ENCODE peak calls at places on chromosome 21, in four cellular contexts. A is lower lobe of right lung, H is BE2C, S is foreskin fibroblast. E is an unnamed sample.
A peak's percentile ranks its signal among the peaks of the same experiment; 100 is the strongest.

GRCh38 chr21:32889596-32889995 is 118.0 kb upstream of the PAXBP1 start:
- DNase-seq in H (no peak), S (no peak), A (no peak), E (no peak)

GRCh38 chr21:41901099-41901498 is 22.0 kb upstream of the PRDM15 start:
- DNase-seq in H (no peak), S (no peak), A (no peak), E (no peak)

GRCh38 chr21:36699546-36700294 is 805 bp downstream of the SIM2 start:
- DNase-seq in H (no peak), S (no peak), A (no peak), E (no peak)

GRCh38 chr21:36113647-36114428 is 21.0 kb upstream of the CBR3 start:
- DNase-seq in S (no peak), A (peak; percentile 90), H (no peak), E (no peak)

GRCh38 chr21:46185717-46186116 is 1.5 kb upstream of the SPATC1L start:
- DNase-seq in S (no peak), H (no peak), A (no peak), E (no peak)

GRCh38 chr21:15061747-15062146 is 3.1 kb downstream of the NRIP1 start:
- DNase-seq in H (no peak), A (no peak), S (no peak), E (no peak)

GRCh38 chr21:42350271-42350885 is 416 bp downstream of the TFF2 start:
- DNase-seq in A (no peak), S (no peak), H (no peak), E (no peak)

GRCh38 chr21:31299291-31300147 is 44.5 kb downstream of the TIAM1 start:
- DNase-seq in S (no peak), A (no peak), H (no peak), E (no peak)

GRCh38 chr21:42515708-42516502 is 2.3 kb downstream of the SLC37A1 start:
- DNase-seq in S (no peak), A (peak; percentile 82), H (no peak), E (no peak)

GRCh38 chr21:31132574-31133242 is 94.4 kb upstream of the KRTAP19-8 start:
- DNase-seq in A (no peak), S (peak; percentile 55), H (no peak), E (no peak)

GRCh38 chr21:35394634-35395369 is 345.7 kb upstream of the RUNX1 start:
- DNase-seq in S (no peak), H (no peak), A (no peak), E (no peak)

GRCh38 chr21:32135401-32136363 is 143.2 kb downstream of the MIS18A start:
- DNase-seq in H (no peak), A (no peak), S (peak; percentile 71), E (peak; percentile 89)

GRCh38 chr21:45972716-45973474 is 8.7 kb upstream of the COL6A1 start:
- DNase-seq in S (peak; percentile 97), H (peak; percentile 64), A (peak; percentile 51), E (peak; percentile 96)

GRCh38 chr21:34707876-34708325 is 39.1 kb downstream of the CLIC6 start:
- DNase-seq in S (no peak), H (no peak), A (no peak), E (no peak)

GRCh38 chr21:41775152-41775472 is 8.3 kb upstream of the RIPK4 start:
- DNase-seq in A (no peak), H (no peak), S (no peak), E (no peak)

DNA sequence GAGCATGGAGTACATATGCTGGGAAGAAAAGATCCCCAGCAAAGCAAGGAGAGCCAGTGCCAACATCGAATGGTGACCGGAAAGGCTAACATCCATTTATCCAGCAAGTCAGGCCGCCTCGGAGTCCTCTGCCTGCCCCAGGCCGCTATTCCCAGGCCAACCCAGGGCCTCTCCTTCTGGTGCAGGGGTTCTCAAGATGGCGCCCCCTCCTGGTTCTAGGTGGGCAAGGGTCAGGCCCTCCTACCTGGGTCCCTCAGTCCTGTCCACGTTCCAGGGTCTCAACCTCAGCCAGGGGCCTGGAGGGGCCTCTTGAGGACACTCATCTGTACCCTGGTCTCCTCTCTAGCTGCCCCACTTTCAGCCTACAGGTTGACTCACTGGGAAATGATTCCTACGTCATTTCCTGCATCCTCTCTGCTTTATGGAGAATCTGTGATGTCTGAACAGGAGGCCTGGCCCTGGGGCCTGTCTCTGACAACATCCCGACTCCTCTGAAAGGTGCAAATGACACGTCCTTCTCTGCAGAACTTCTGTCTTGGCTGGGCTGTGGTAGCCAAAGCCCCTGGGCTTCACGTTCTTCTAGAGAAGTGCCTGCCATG is 145.3 kb downstream of the PSMG1 start:
- DNase-seq in A (no peak), H (no peak), S (no peak), E (no peak)
- TF ChIP-seq CTCF in A (no peak), H (peak; percentile 27), S (no peak), E (peak; percentile 23)

GRCh38 chr21:17250651-17251294 is 262.1 kb upstream of the CXADR start:
- DNase-seq in H (peak; percentile 46), A (no peak), S (peak; percentile 17), E (no peak)
- H3K4me3 ChIP-seq in H (no peak overlapping the region), A (no peak overlapping the region), S (no peak overlapping the region), E (no peak overlapping the region)

DNA sequence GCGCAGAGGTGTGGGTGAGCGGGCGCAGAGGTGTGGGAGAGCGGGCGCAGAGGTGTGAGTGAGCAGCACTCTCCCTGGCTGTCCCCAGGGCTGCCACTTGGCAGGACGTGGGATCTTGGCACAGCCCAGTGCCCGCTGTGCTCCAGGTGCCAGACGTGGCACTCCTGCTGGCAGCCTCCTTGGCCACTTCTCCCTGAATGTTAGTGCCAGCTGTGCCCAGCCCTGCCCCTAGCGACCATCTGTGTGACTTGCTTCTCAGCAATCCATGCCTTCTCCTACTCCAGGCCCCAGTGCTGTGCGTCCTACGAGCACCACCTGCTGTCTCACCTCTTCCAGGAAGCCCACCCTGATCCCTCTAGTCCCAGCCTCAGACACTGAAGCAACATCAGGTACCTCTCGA is 30.5 kb downstream of the KRTAP10-1 start:
- DNase-seq in A (peak; percentile 88), S (peak; percentile 11), H (peak; percentile 29), E (no peak)
- TF ChIP-seq CTCF in A (peak; percentile 35), S (no peak), H (peak; percentile 35), E (no peak)

DNA sequence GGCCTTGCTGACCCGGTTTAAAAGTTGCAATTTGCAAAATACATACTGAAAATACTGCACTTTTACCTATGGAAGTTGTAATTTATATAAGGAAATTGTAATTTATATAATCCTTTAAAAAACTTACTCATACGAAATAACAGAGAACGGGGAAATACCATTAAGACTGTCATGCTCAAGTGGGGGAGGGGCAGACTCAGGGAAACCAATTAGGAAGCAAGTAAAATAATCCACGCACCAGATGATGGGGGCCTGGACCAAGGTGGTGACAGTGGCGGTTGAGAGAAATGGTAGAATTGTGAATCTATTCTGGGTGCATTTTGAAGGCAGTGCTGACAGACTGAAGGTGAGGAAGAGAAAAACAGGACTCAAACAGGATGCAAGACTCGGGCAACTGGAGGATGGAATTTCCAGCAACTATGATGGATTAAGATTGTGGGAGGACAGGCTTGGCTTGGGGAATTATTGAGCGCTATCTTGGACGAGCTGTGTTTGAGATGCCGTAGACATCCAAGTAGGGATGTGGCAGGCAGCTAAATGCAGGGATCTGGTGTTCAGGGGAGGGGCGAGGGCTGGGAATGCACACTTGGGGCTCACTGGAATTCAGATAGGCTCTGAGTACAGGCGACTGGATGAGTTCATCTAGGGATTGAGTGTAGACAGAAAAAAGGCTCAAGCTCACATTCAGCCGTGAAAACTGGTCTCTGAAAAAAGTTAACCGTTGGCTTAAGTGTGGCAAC is 1.0 kb downstream of the LCA5L start:
- DNase-seq in H (no peak), S (peak; percentile 63), A (no peak), E (no peak)
- H3K4me3 ChIP-seq in H (peak overlapping the region; percentile 71), S (peak overlapping the region; percentile 82), A (peak overlapping the region; percentile 98), E (peak overlapping the region; percentile 89)

E was measured in HFF-Myc.